ENCODE peak calls at places on chromosomes 13 and 19, in four cellular contexts. A is K562, P is HL-60, K is GM12878. B is an unnamed sample.

GRCh38 chr13:113946409-113947181 is 27.3 kb downstream of the C13orf46 start:
- DNase-seq in K (no peak), P (no peak), A (no peak), B (no peak)

GRCh38 chr13:107234315-107234714 is 666.4 kb upstream of the ARGLU1 start:
- DNase-seq in P (no peak), A (no peak), K (no peak), B (no peak)

GRCh38 chr13:30676672-30677071 is 58.7 kb upstream of the ALOX5AP start:
- DNase-seq in A (peak), K (no peak), P (no peak), B (no peak)

GRCh38 chr13:38656699-38657098 is 30.2 kb upstream of the FREM2 start:
- DNase-seq in P (no peak), K (no peak), A (no peak), B (no peak)

GRCh38 chr19:55368701-55369563 is 1.3 kb downstream of the IL11 start:
- DNase-seq in A (peak), P (no peak), K (no peak), B (no peak)

GRCh38 chr13:76440568-76440967 is 445.6 kb downstream of the KCTD12 start:
- DNase-seq in A (no peak), K (peak), P (no peak), B (peak)

GRCh38 chr19:28424041-28424440 is 788.9 kb downstream of the UQCRFS1 start:
- DNase-seq in A (no peak), P (no peak), K (no peak), B (no peak)

GRCh38 chr19:30180691-30181090 is 191.5 kb upstream of the ZNF536 start:
- DNase-seq in P (no peak), K (no peak), A (no peak), B (no peak)

GRCh38 chr19:49896863-49897621 is at the start of gene IL4I1:
- DNase-seq in A (no peak), P (no peak), K (peak), B (peak)

GRCh38 chr19:44808463-44809371 is at the start of gene BCAM:
- DNase-seq in P (no peak), A (peak), K (no peak), B (no peak)

GRCh38 chr13:24500977-24501376 is 11.6 kb downstream of the PARP4 start:
- DNase-seq in A (peak), K (no peak), P (no peak), B (no peak)

GRCh38 chr13:42760949-42761348 is 20.4 kb upstream of the FAM216B start:
- DNase-seq in K (no peak), P (no peak), A (no peak), B (no peak)

GRCh38 chr19:22595918-22596341 is 38.2 kb upstream of the ZNF492 start:
- DNase-seq in P (no peak), K (no peak), A (peak), B (no peak)

GRCh38 chr13:102847272-102848234 is 1.7 kb downstream of the ERCC5 start:
- DNase-seq in A (peak), P (no peak), K (no peak), B (no peak)

GRCh38 chr13:86810385-86810784 is 860.8 kb upstream of the SLITRK5 start:
- DNase-seq in P (no peak), A (no peak), K (no peak), B (no peak)

GRCh38 chr19:42176649-42176989 is 40.9 kb downstream of the DEDD2 start:
- DNase-seq in P (no peak), A (no peak), K (no peak), B (no peak)

GRCh38 chr13:38421590-38422560 is 72.2 kb downstream of the UFM1 start:
- DNase-seq in K (no peak), A (no peak), P (no peak), B (no peak)

GRCh38 chr13:95608640-95609280 is 35.7 kb downstream of the DZIP1 start:
- DNase-seq in A (no peak), K (no peak), P (no peak), B (no peak)

GRCh38 chr13:51148952-51149573 is 38.0 kb upstream of the C13orf42 start:
- DNase-seq in K (no peak), A (peak), P (no peak), B (no peak)

GRCh38 chr13:94992277-94992989 is 280.1 kb upstream of the SOX21 start:
- DNase-seq in A (no peak), P (no peak), K (no peak), B (no peak)

GRCh38 chr19:50036905-50037304 is 11.1 kb downstream of the ZNF473 start:
- DNase-seq in P (no peak), A (no peak), K (no peak), B (no peak)

GRCh38 chr19:2488405-2488941 is 12.5 kb downstream of the GADD45B start:
- DNase-seq in A (no peak), P (no peak), K (no peak), B (no peak)

GRCh38 chr13:97648881-97649224 is 214.9 kb downstream of the RAP2A start:
- DNase-seq in A (no peak), K (no peak), P (no peak), B (no peak)

GRCh38 chr13:109610517-109610916 is 175.9 kb downstream of the IRS2 start:
- DNase-seq in A (peak), K (no peak), P (no peak), B (peak)

GRCh38 chr19:55640043-55640576 is 692 bp upstream of the ZNF580 start:
- DNase-seq in P (no peak), K (no peak), A (peak), B (no peak)

GRCh38 chr13:24764276-24764630 is 284 bp downstream of the RNF17 start:
- DNase-seq in A (no peak), K (no peak), P (no peak), B (no peak)

GRCh38 chr13:43751624-43752023 is 35.1 kb downstream of the ENOX1 start:
- DNase-seq in A (no peak), K (no peak), P (no peak), B (no peak)

GRCh38 chr13:109156181-109156935 is 526.9 kb downstream of the MYO16 start:
- DNase-seq in K (no peak), P (no peak), A (no peak), B (no peak)

GRCh38 chr13:38602261-38602660 is 84.6 kb upstream of the FREM2 start:
- DNase-seq in K (no peak), P (no peak), A (peak), B (no peak)

GRCh38 chr13:45718063-45718462 is 15.9 kb downstream of the CBY2 start:
- DNase-seq in P (peak), A (peak), K (no peak), B (no peak)

GRCh38 chr19:459724-460511 is 915 bp downstream of the SHC2 start:
- DNase-seq in K (no peak), A (peak), P (no peak), B (no peak)

GRCh38 chr19:464146-464545 is 3.3 kb upstream of the SHC2 start:
- DNase-seq in K (no peak), P (no peak), A (no peak), B (no peak)

GRCh38 chr19:460877-461609 is at the start of gene SHC2:
- DNase-seq in A (no peak), P (no peak), K (no peak), B (no peak)

GRCh38 chr19:463483-464130 is 2.8 kb upstream of the SHC2 start:
- DNase-seq in P (no peak), K (no peak), A (no peak), B (no peak)

GRCh38 chr19:461664-462551 is 1.1 kb upstream of the SHC2 start:
- DNase-seq in A (peak), K (no peak), P (no peak), B (no peak)
- TF ChIP-seq SPI1 in A (no peak), K (no peak), P (no peak), B (no peak)

DNA sequence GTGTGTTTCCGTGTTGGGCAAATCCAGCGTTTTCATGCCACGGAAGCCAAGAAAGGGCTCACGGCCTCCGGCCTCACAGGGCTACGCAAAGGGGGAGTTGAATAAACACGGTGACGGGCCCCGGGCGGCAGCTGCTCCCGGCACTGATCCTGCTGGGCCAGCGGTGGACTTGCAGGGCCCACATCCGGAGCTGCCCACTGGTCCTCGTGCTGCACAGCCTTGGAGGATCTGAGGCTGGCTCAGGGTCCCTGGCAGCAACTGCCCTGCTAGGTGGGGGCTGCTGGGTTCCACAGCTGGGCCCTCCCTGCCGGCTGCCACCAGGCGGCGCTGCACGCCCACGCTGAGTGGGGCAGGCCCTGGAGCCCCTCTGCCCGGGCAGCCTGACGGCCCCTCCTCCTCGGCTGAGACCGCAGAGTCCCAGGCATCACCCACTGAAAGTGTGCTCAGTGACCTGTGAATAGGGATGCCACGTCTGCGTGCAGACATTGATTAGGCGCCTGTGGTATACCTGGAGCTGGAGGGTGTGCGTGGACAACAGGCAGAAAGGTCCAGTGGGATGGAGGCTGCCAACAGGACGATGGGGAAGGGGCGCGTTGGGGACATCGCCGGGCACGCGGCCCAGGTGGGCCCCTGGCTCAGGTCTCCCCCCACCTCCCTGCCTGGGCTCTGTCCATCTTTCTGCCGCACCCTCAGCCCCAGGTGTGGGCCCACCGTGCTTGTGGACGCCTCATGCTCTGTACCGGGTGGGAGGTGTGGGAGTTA is 5.3 kb upstream of the HCN2 start:
- DNase-seq in K (no peak), P (no peak), A (peak), B (peak)
- TF ChIP-seq SPI1 in K (no peak), P (no peak), A (no peak), B (no peak)

GRCh38 chr13:98873377-98874028 is 104.4 kb downstream of the DOCK9 start:
- DNase-seq in P (no peak), A (no peak), K (no peak), B (no peak)

GRCh38 chr13:98871727-98872126 is 106.1 kb downstream of the DOCK9 start:
- DNase-seq in A (no peak), K (no peak), P (no peak), B (no peak)

GRCh38 chr13:98868932-98869331 is 108.9 kb downstream of the DOCK9 start:
- DNase-seq in A (no peak), K (no peak), P (no peak), B (no peak)

GRCh38 chr13:98866882-98867281 is 111.0 kb downstream of the DOCK9 start:
- DNase-seq in P (no peak), K (no peak), A (no peak), B (no peak)

GRCh38 chr13:98869408-98870090 is 108.3 kb downstream of the DOCK9 start:
- DNase-seq in A (no peak), K (no peak), P (no peak), B (no peak)
- TF ChIP-seq SPI1 in A (no peak), K (no peak), P (no peak), B (no peak)

GRCh38 chr19:13604902-13605586 is 98.8 kb upstream of the CACNA1A start:
- DNase-seq in P (no peak), A (no peak), K (no peak), B (no peak)
- TF ChIP-seq SPI1 in P (no peak), A (no peak), K (no peak), B (no peak)

B was measured in GM12891.